ENCODE peak calls at places on chromosomes 11 and 22, in eight cellular contexts. One of them, this sample, is unnamed.

GRCh38 chr11:7577883-7578242 is 64.1 kb downstream of the PPFIBP2 start:
- DNase-seq in fibroblast of the aortic adventitia: peak
- DNase-seq in cardiac muscle cell: no peak
- DNase-seq in heart right ventricle: no peak
- DNase-seq in dorsolateral prefrontal cortex: no peak
- DNase-seq in colonic mucosa: peak
- DNase-seq in psoas muscle: no peak
- DNase-seq in lower lobe of right lung: no peak
- DNase-seq in this sample: peak

GRCh38 chr11:130719516-130719915 is 196.8 kb downstream of the SNX19 start:
- DNase-seq in fibroblast of the aortic adventitia: peak
- DNase-seq in cardiac muscle cell: no peak
- DNase-seq in heart right ventricle: no peak
- DNase-seq in dorsolateral prefrontal cortex: no peak
- DNase-seq in colonic mucosa: no peak
- DNase-seq in psoas muscle: no peak
- DNase-seq in lower lobe of right lung: no peak
- DNase-seq in this sample: peak

GRCh38 chr11:61881397-61881796 is 9.9 kb downstream of the FADS3 start:
- DNase-seq in fibroblast of the aortic adventitia: no peak
- DNase-seq in cardiac muscle cell: no peak
- DNase-seq in heart right ventricle: peak
- DNase-seq in dorsolateral prefrontal cortex: no peak
- DNase-seq in colonic mucosa: no peak
- DNase-seq in psoas muscle: no peak
- DNase-seq in lower lobe of right lung: no peak
- DNase-seq in this sample: no peak

GRCh38 chr11:75563978-75564552 is 2.0 kb downstream of the SERPINH1 start:
- DNase-seq in fibroblast of the aortic adventitia: peak
- DNase-seq in cardiac muscle cell: peak
- DNase-seq in heart right ventricle: peak
- DNase-seq in dorsolateral prefrontal cortex: no peak
- DNase-seq in colonic mucosa: no peak
- DNase-seq in psoas muscle: peak
- DNase-seq in lower lobe of right lung: no peak
- DNase-seq in this sample: peak

GRCh38 chr22:17087176-17088131 is 2.7 kb downstream of the IL17RA start:
- DNase-seq in fibroblast of the aortic adventitia: no peak
- DNase-seq in cardiac muscle cell: no peak
- DNase-seq in heart right ventricle: no peak
- DNase-seq in dorsolateral prefrontal cortex: no peak
- DNase-seq in colonic mucosa: no peak
- DNase-seq in psoas muscle: no peak
- DNase-seq in lower lobe of right lung: no peak
- DNase-seq in this sample: peak

GRCh38 chr11:64853709-64854108 is 9.3 kb upstream of the CDC42BPG start:
- DNase-seq in fibroblast of the aortic adventitia: no peak
- DNase-seq in cardiac muscle cell: no peak
- DNase-seq in heart right ventricle: no peak
- DNase-seq in dorsolateral prefrontal cortex: no peak
- DNase-seq in colonic mucosa: no peak
- DNase-seq in psoas muscle: no peak
- DNase-seq in lower lobe of right lung: no peak
- DNase-seq in this sample: no peak

GRCh38 chr11:65208785-65209710 is 27.3 kb downstream of the CAPN1 start:
- DNase-seq in fibroblast of the aortic adventitia: no peak
- DNase-seq in cardiac muscle cell: no peak
- DNase-seq in heart right ventricle: no peak
- DNase-seq in dorsolateral prefrontal cortex: no peak
- DNase-seq in colonic mucosa: peak
- DNase-seq in psoas muscle: no peak
- DNase-seq in lower lobe of right lung: no peak
- DNase-seq in this sample: no peak

GRCh38 chr11:64874308-64874707 is 4.1 kb downstream of the EHD1 start:
- DNase-seq in fibroblast of the aortic adventitia: no peak
- DNase-seq in cardiac muscle cell: no peak
- DNase-seq in heart right ventricle: no peak
- DNase-seq in dorsolateral prefrontal cortex: no peak
- DNase-seq in colonic mucosa: no peak
- DNase-seq in psoas muscle: no peak
- DNase-seq in lower lobe of right lung: no peak
- DNase-seq in this sample: peak

GRCh38 chr11:29482510-29482909 is 534.3 kb downstream of the KCNA4 start:
- DNase-seq in fibroblast of the aortic adventitia: no peak
- DNase-seq in cardiac muscle cell: no peak
- DNase-seq in heart right ventricle: no peak
- DNase-seq in dorsolateral prefrontal cortex: no peak
- DNase-seq in colonic mucosa: no peak
- DNase-seq in psoas muscle: no peak
- DNase-seq in lower lobe of right lung: no peak
- DNase-seq in this sample: no peak

GRCh38 chr11:128394436-128395089 is 192.8 kb downstream of the ETS1 start:
- DNase-seq in fibroblast of the aortic adventitia: peak
- DNase-seq in cardiac muscle cell: no peak
- DNase-seq in heart right ventricle: peak
- DNase-seq in dorsolateral prefrontal cortex: no peak
- DNase-seq in colonic mucosa: no peak
- DNase-seq in psoas muscle: no peak
- DNase-seq in lower lobe of right lung: no peak
- DNase-seq in this sample: peak

GRCh38 chr22:30875481-30876215 is 92.9 kb downstream of the MORC2 start:
- DNase-seq in fibroblast of the aortic adventitia: no peak
- DNase-seq in cardiac muscle cell: no peak
- DNase-seq in heart right ventricle: peak
- DNase-seq in dorsolateral prefrontal cortex: peak
- DNase-seq in colonic mucosa: no peak
- DNase-seq in psoas muscle: peak
- DNase-seq in lower lobe of right lung: peak
- DNase-seq in this sample: no peak

GRCh38 chr11:7143908-7144307 is 55.1 kb downstream of the RBMXL2 start:
- DNase-seq in fibroblast of the aortic adventitia: peak
- DNase-seq in cardiac muscle cell: peak
- DNase-seq in heart right ventricle: no peak
- DNase-seq in dorsolateral prefrontal cortex: no peak
- DNase-seq in colonic mucosa: no peak
- DNase-seq in psoas muscle: no peak
- DNase-seq in lower lobe of right lung: no peak
- DNase-seq in this sample: peak

GRCh38 chr11:134939905-134940304 is 527.9 kb upstream of the B3GAT1 start:
- DNase-seq in fibroblast of the aortic adventitia: no peak
- DNase-seq in cardiac muscle cell: peak
- DNase-seq in heart right ventricle: peak
- DNase-seq in dorsolateral prefrontal cortex: no peak
- DNase-seq in colonic mucosa: no peak
- DNase-seq in psoas muscle: no peak
- DNase-seq in lower lobe of right lung: no peak
- DNase-seq in this sample: no peak

GRCh38 chr11:94895971-94896370 is 77.4 kb downstream of the CWC15 start:
- DNase-seq in fibroblast of the aortic adventitia: peak
- DNase-seq in cardiac muscle cell: no peak
- DNase-seq in heart right ventricle: no peak
- DNase-seq in dorsolateral prefrontal cortex: no peak
- DNase-seq in colonic mucosa: no peak
- DNase-seq in psoas muscle: peak
- DNase-seq in lower lobe of right lung: no peak
- DNase-seq in this sample: peak

GRCh38 chr11:86214710-86215109 is 29.8 kb upstream of the EED start:
- DNase-seq in fibroblast of the aortic adventitia: no peak
- DNase-seq in cardiac muscle cell: no peak
- DNase-seq in heart right ventricle: no peak
- DNase-seq in dorsolateral prefrontal cortex: no peak
- DNase-seq in colonic mucosa: no peak
- DNase-seq in psoas muscle: no peak
- DNase-seq in lower lobe of right lung: no peak
- DNase-seq in this sample: no peak

GRCh38 chr11:61940466-61940865 is 9.7 kb upstream of the BEST1 start:
- DNase-seq in fibroblast of the aortic adventitia: no peak
- DNase-seq in cardiac muscle cell: no peak
- DNase-seq in heart right ventricle: no peak
- DNase-seq in dorsolateral prefrontal cortex: no peak
- DNase-seq in colonic mucosa: no peak
- DNase-seq in psoas muscle: no peak
- DNase-seq in lower lobe of right lung: no peak
- DNase-seq in this sample: no peak

GRCh38 chr11:80606726-80607125 is 1165.9 kb upstream of the TENM4 start:
- DNase-seq in fibroblast of the aortic adventitia: no peak
- DNase-seq in cardiac muscle cell: no peak
- DNase-seq in heart right ventricle: no peak
- DNase-seq in dorsolateral prefrontal cortex: no peak
- DNase-seq in colonic mucosa: no peak
- DNase-seq in psoas muscle: no peak
- DNase-seq in lower lobe of right lung: no peak
- DNase-seq in this sample: peak

GRCh38 chr11:877565-877964 is 33.0 kb downstream of the CHID1 start:
- DNase-seq in fibroblast of the aortic adventitia: no peak
- DNase-seq in cardiac muscle cell: no peak
- DNase-seq in heart right ventricle: no peak
- DNase-seq in dorsolateral prefrontal cortex: no peak
- DNase-seq in colonic mucosa: no peak
- DNase-seq in psoas muscle: no peak
- DNase-seq in lower lobe of right lung: no peak
- DNase-seq in this sample: no peak

GRCh38 chr11:57416436-57416835 is 10.5 kb downstream of the SLC43A3 start:
- DNase-seq in fibroblast of the aortic adventitia: no peak
- DNase-seq in cardiac muscle cell: no peak
- DNase-seq in heart right ventricle: no peak
- DNase-seq in dorsolateral prefrontal cortex: no peak
- DNase-seq in colonic mucosa: no peak
- DNase-seq in psoas muscle: no peak
- DNase-seq in lower lobe of right lung: no peak
- DNase-seq in this sample: no peak

GRCh38 chr11:82898242-82898641 is 2.0 kb downstream of the PRCP start:
- DNase-seq in fibroblast of the aortic adventitia: no peak
- DNase-seq in cardiac muscle cell: no peak
- DNase-seq in heart right ventricle: no peak
- DNase-seq in dorsolateral prefrontal cortex: no peak
- DNase-seq in colonic mucosa: no peak
- DNase-seq in psoas muscle: no peak
- DNase-seq in lower lobe of right lung: no peak
- DNase-seq in this sample: no peak

GRCh38 chr11:27468643-27469332 is 3.8 kb downstream of the LGR4 start:
- DNase-seq in fibroblast of the aortic adventitia: no peak
- DNase-seq in cardiac muscle cell: no peak
- DNase-seq in heart right ventricle: no peak
- DNase-seq in dorsolateral prefrontal cortex: no peak
- DNase-seq in colonic mucosa: peak
- DNase-seq in psoas muscle: no peak
- DNase-seq in lower lobe of right lung: no peak
- DNase-seq in this sample: peak

GRCh38 chr22:46675938-46676337 is 55.8 kb downstream of the GRAMD4 start:
- DNase-seq in fibroblast of the aortic adventitia: no peak
- DNase-seq in cardiac muscle cell: no peak
- DNase-seq in heart right ventricle: no peak
- DNase-seq in dorsolateral prefrontal cortex: no peak
- DNase-seq in colonic mucosa: no peak
- DNase-seq in psoas muscle: no peak
- DNase-seq in lower lobe of right lung: no peak
- DNase-seq in this sample: no peak

GRCh38 chr11:86464509-86465221 is 90.0 kb downstream of the CCDC81 start:
- DNase-seq in fibroblast of the aortic adventitia: no peak
- DNase-seq in cardiac muscle cell: no peak
- DNase-seq in heart right ventricle: no peak
- DNase-seq in dorsolateral prefrontal cortex: no peak
- DNase-seq in colonic mucosa: no peak
- DNase-seq in psoas muscle: no peak
- DNase-seq in lower lobe of right lung: no peak
- DNase-seq in this sample: no peak

DNA sequence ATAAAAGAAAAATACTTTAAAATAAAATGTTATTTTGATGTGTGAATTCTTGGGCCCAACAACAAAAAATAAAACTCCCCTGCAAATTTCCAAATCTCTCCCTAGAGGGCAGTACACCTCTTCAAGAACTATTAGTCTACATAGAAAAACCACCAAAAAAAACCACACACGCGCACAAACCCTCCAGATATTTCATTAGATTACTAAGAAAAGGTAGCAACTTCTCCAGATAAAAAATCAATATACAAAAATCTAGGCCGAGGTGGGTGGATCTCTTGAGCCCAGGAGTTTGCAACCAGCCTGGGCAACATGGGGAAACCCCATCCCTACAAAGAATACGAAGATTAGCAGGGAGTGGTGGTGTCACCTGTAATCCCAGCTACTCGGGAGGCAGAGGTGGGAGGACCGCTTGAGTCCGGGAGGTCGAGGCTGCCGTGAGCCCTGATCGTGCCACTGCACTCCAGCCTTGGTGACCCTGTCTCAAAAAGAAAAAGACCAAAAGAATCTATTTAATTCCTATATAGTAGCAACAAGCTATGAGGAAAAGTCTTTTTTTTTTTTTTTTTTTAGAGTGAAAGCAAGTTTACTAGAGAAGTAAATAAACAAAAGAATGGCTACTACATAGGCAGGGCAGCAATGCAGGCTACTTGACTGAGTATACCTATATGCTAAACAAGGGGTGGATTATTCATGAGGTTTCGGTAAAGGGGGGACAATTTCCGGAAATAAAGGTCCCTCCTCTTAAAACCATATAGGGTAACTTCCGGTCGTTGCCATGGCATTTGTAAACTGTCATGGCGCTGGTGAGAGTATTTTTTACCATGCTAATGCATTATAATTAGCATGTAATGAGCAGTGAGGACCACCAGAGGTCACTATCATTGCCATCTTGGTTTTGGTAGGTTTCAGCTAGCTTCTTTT is 13.1 kb downstream of the B3GNT6 start:
- DNase-seq in fibroblast of the aortic adventitia: peak
- DNase-seq in cardiac muscle cell: peak
- DNase-seq in heart right ventricle: peak
- DNase-seq in dorsolateral prefrontal cortex: no peak
- DNase-seq in colonic mucosa: peak
- DNase-seq in psoas muscle: peak
- DNase-seq in lower lobe of right lung: no peak
- DNase-seq in this sample: peak
- TF ChIP-seq CTCF in fibroblast of the aortic adventitia: peak
- TF ChIP-seq CTCF in cardiac muscle cell: peak
- TF ChIP-seq CTCF in heart right ventricle: peak
- TF ChIP-seq CTCF in dorsolateral prefrontal cortex: peak
- TF ChIP-seq CTCF in colonic mucosa: peak
- TF ChIP-seq CTCF in psoas muscle: peak
- TF ChIP-seq CTCF in lower lobe of right lung: peak
- TF ChIP-seq CTCF in this sample: peak

GRCh38 chr11:120254788-120255518 is 15.0 kb downstream of the POU2F3 start:
- DNase-seq in fibroblast of the aortic adventitia: no peak
- DNase-seq in cardiac muscle cell: no peak
- DNase-seq in heart right ventricle: no peak
- DNase-seq in dorsolateral prefrontal cortex: no peak
- DNase-seq in colonic mucosa: no peak
- DNase-seq in psoas muscle: no peak
- DNase-seq in lower lobe of right lung: no peak
- DNase-seq in this sample: no peak
- H3K4me3 ChIP-seq in fibroblast of the aortic adventitia: no peak
- H3K4me3 ChIP-seq in cardiac muscle cell: no peak
- H3K4me3 ChIP-seq in heart right ventricle: no peak
- H3K4me3 ChIP-seq in dorsolateral prefrontal cortex: no peak
- H3K4me3 ChIP-seq in colonic mucosa: no peak
- H3K4me3 ChIP-seq in psoas muscle: no peak
- H3K4me3 ChIP-seq in lower lobe of right lung: no peak
- H3K4me3 ChIP-seq in this sample: no peak

GRCh38 chr22:24155597-24156145 is 25.6 kb upstream of the SUSD2 start:
- DNase-seq in fibroblast of the aortic adventitia: peak
- DNase-seq in cardiac muscle cell: peak
- DNase-seq in heart right ventricle: peak
- DNase-seq in dorsolateral prefrontal cortex: peak
- DNase-seq in colonic mucosa: peak
- DNase-seq in psoas muscle: peak
- DNase-seq in lower lobe of right lung: peak
- DNase-seq in this sample: peak
- TF ChIP-seq CTCF in fibroblast of the aortic adventitia: no peak
- TF ChIP-seq CTCF in cardiac muscle cell: peak
- TF ChIP-seq CTCF in heart right ventricle: peak
- TF ChIP-seq CTCF in dorsolateral prefrontal cortex: peak
- TF ChIP-seq CTCF in colonic mucosa: peak
- TF ChIP-seq CTCF in psoas muscle: peak
- TF ChIP-seq CTCF in lower lobe of right lung: peak
- TF ChIP-seq CTCF in this sample: peak

GRCh38 chr11:46590740-46591606 is 2.9 kb downstream of the AMBRA1 start:
- DNase-seq in fibroblast of the aortic adventitia: no peak
- DNase-seq in cardiac muscle cell: no peak
- DNase-seq in heart right ventricle: no peak
- DNase-seq in dorsolateral prefrontal cortex: no peak
- DNase-seq in colonic mucosa: no peak
- DNase-seq in psoas muscle: no peak
- DNase-seq in lower lobe of right lung: no peak
- DNase-seq in this sample: no peak
- H3K4me3 ChIP-seq in fibroblast of the aortic adventitia: peak
- H3K4me3 ChIP-seq in cardiac muscle cell: no peak
- H3K4me3 ChIP-seq in heart right ventricle: no peak
- H3K4me3 ChIP-seq in dorsolateral prefrontal cortex: no peak
- H3K4me3 ChIP-seq in colonic mucosa: no peak
- H3K4me3 ChIP-seq in psoas muscle: peak
- H3K4me3 ChIP-seq in lower lobe of right lung: peak
- H3K4me3 ChIP-seq in this sample: no peak